ENCODE peak calls at places on chromosomes 7 and 10, in five cellular contexts. Q is sigmoid colon, J is fibroblast of pulmonary artery, W is right atrium auricular region, X is pancreas. Z is an unnamed sample.

GRCh38 chr10:59098387-59098786 is 78.1 kb upstream of the PHYHIPL start:
- DNase-seq in W (no peak), X (no peak), Q (peak), J (peak), Z (peak)

GRCh38 chr7:80781561-80781979 is 137.3 kb downstream of the SEMA3C start:
- DNase-seq in Q (peak), X (no peak), W (no peak), J (peak), Z (peak)

GRCh38 chr10:122494833-122495232 is 33.5 kb downstream of the HTRA1 start:
- DNase-seq in Q (no peak), J (peak), X (no peak), W (peak), Z (peak)

GRCh38 chr10:97163646-97164535 is 21.9 kb downstream of the SLIT1 start:
- DNase-seq in W (no peak), Q (no peak), J (no peak), X (no peak), Z (no peak)

GRCh38 chr7:91164948-91165845 is 99.0 kb upstream of the FZD1 start:
- DNase-seq in Q (no peak), W (no peak), J (peak), X (no peak), Z (peak)

GRCh38 chr10:22294694-22295093 is 21.5 kb upstream of the COMMD3 start:
- DNase-seq in J (no peak), Q (no peak), X (no peak), W (no peak), Z (no peak)

GRCh38 chr7:151491859-151492258 is 27.8 kb downstream of the RHEB start:
- DNase-seq in X (no peak), W (no peak), Q (no peak), J (peak), Z (peak)

GRCh38 chr7:52634996-52635395 is 400.4 kb upstream of the POM121L12 start:
- DNase-seq in W (no peak), Q (no peak), J (no peak), X (no peak), Z (no peak)

GRCh38 chr10:78955206-78955605 is 113.6 kb upstream of the ZMIZ1 start:
- DNase-seq in W (no peak), J (no peak), Q (no peak), X (no peak), Z (no peak)

GRCh38 chr7:17043012-17043877 is 161.5 kb upstream of the AGR3 start:
- DNase-seq in J (peak), X (no peak), W (no peak), Q (no peak), Z (peak)

GRCh38 chr7:82697897-82698296 is 254.3 kb upstream of the CACNA2D1 start:
- DNase-seq in X (no peak), Q (no peak), W (no peak), J (peak), Z (peak)

GRCh38 chr7:97293031-97293430 is 175.5 kb downstream of the SDHAF3 start:
- DNase-seq in Q (no peak), X (no peak), J (no peak), W (no peak), Z (no peak)

GRCh38 chr10:28111712-28112111 is 112.8 kb upstream of the ODAD2 start:
- DNase-seq in J (peak), Q (no peak), X (no peak), W (no peak), Z (peak)

GRCh38 chr10:31318382-31318853 is 598 bp upstream of the ZEB1 start:
- DNase-seq in X (peak), J (peak), W (peak), Q (peak), Z (peak)

GRCh38 chr10:75497997-75498797 is 66.8 kb downstream of the LRMDA start:
- DNase-seq in W (no peak), Q (peak), J (peak), X (no peak), Z (peak)

GRCh38 chr10:109780997-109781396 is 142.3 kb downstream of the XPNPEP1 start:
- DNase-seq in X (no peak), J (no peak), W (no peak), Q (no peak), Z (no peak)

GRCh38 chr10:47349516-47349915 is 1.4 kb downstream of the RBP3 start:
- DNase-seq in W (no peak), X (no peak), J (no peak), Q (no peak), Z (no peak)

GRCh38 chr7:5773661-5774086 is 7.8 kb downstream of the RNF216 start:
- DNase-seq in W (peak), Q (peak), X (no peak), J (peak), Z (peak)

GRCh38 chr7:132022188-132022587 is 465.8 kb upstream of the PODXL start:
- DNase-seq in J (no peak), X (no peak), Q (no peak), W (no peak), Z (no peak)

GRCh38 chr10:99329891-99330674 is 927 bp downstream of the CNNM1 start:
- DNase-seq in W (no peak), J (peak), X (peak), Q (peak), Z (peak)

GRCh38 chr10:34522542-34522941 is 292.6 kb downstream of the PARD3 start:
- DNase-seq in J (peak), X (no peak), W (no peak), Q (no peak), Z (no peak)

GRCh38 chr7:1943326-1943725 is 273.2 kb downstream of the ELFN1 start:
- DNase-seq in X (no peak), W (no peak), J (no peak), Q (no peak), Z (no peak)

GRCh38 chr10:68469838-68470237 is 1.9 kb downstream of the DNA2 start:
- DNase-seq in W (no peak), J (no peak), X (no peak), Q (no peak), Z (no peak)
- H3K4me3 ChIP-seq in W (no peak), J (no peak), X (no peak), Q (no peak), Z (no peak)

DNA sequence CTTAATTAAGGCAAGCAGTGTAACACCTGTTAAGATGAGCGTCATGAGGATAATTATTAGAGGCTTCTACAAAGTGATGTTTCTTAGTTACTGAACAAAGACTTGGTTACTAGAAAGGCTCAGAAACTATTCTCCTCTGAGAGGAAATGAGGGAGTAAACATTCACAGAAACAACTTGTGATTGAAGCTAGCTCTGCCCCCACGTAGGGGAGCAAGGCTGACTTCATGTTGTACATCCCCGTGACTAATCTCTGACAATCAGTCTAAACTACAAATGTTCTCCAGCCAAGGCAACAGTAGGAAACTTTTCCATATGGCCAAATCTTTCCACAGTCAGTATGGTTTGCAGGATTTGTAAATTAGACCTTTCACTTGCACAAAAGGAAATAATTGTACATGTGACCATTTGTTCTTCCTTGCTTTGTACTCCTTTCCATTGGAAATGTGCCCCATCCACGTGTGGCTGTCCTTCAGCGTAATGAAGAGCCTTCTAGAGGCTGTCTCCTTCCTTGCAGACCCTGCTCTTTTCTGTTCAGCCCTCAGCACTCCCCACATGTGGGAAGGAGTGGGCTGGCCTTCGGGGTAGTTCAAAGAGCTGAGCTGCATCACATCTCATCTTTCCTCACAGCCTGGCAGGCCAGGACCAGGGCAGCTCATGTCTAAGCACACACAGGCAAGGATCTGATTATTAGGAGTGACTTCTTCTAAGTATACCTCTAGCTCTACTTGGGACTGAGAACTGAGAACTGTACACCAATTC is 93.5 kb downstream of the PCGF5 start:
- DNase-seq in W (no peak), X (no peak), Q (no peak), J (peak), Z (peak)
- H3K4me3 ChIP-seq in W (no peak), X (no peak), Q (no peak), J (no peak), Z (no peak)

DNA sequence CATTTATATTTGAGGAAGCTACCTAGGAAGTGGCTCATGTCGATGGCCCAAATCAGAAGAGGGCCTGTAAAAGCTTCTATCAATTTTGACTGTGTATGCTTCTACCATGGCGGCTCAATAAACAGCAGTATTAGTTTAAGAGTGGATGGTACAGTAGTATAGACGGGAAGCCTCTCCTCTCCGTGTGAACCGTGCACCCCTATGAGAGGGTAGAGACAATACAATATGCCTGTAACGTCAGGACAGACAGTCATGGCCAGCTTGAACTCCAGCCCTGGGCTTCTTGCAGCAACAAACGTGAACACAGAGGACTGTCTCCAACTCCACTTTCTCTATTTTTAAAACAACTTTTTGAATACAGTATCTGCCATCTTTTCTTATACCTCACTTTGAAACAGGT is 7.7 kb downstream of the IKZF1 start:
- DNase-seq in X (no peak), J (no peak), W (no peak), Q (no peak), Z (no peak)
- H3K4me3 ChIP-seq in X (no peak), J (no peak), W (no peak), Q (no peak), Z (no peak)

GRCh38 chr7:45086348-45087065 is 2.3 kb downstream of the NACAD start:
- DNase-seq in X (no peak), W (no peak), Q (peak), J (no peak), Z (no peak)

GRCh38 chr7:45085619-45086200 is 3.1 kb downstream of the NACAD start:
- DNase-seq in J (no peak), Q (no peak), W (no peak), X (no peak), Z (no peak)

GRCh38 chr7:45088146-45088701 is 545 bp downstream of the NACAD start:
- DNase-seq in X (no peak), Q (peak), W (no peak), J (no peak), Z (no peak)

GRCh38 chr7:45088821-45089313 is at the start of gene NACAD:
- DNase-seq in X (no peak), J (no peak), Q (peak), W (no peak), Z (no peak)

DNA sequence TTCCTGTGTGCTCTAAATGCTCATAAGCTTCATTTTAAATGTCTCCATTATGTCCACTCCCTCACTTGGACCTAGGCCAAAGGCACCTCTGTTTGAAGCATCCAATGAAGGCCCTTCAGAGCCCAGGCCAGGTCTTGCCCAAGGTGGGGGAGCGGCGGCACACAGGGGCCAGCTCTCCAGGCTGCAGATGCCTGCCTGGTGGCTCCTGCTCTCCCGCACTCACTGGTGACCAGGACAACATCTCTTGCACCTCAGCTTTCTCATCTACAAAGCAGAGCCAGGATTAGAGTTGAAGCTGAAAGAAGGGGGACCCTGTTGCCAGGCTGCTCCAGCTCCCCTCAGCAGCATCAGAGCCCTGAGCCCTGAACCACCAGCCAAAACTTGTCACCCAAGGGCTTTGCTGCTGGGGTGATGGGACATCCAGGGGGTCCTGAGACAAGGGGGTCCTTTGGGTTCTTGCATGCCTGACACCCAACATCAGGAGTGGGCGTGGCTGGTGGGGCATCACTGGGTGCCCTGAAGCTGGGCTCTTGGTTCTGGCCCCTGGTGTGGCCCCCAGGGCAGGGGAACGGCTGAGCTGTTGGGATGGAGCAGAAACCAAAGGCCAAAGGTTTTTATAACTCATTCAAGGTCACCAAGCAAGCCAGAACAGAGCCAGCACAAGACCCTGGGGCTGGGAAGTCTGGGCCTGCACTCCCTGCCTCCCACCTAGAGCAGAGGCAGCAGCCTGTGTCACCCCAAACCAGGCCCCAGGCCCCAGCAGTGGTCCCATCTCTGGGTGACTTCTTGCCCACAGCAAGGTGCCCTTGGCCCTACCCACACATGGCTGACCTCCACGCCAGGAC is 1.2 kb downstream of the NACAD start:
- DNase-seq in X (no peak), W (no peak), Q (no peak), J (no peak), Z (no peak)
- H3K4me3 ChIP-seq in X (no peak), W (peak), Q (no peak), J (no peak), Z (no peak)

GRCh38 chr10:86953747-86954680 is 3.4 kb downstream of the MMRN2 start:
- DNase-seq in J (peak), X (no peak), W (no peak), Q (peak), Z (peak)

GRCh38 chr10:86955501-86956194 is 1.8 kb downstream of the MMRN2 start:
- DNase-seq in W (no peak), X (no peak), Q (no peak), J (no peak), Z (no peak)

GRCh38 chr10:86956195-86956840 is 1.1 kb downstream of the MMRN2 start:
- DNase-seq in Q (peak), W (no peak), X (no peak), J (no peak), Z (no peak)

GRCh38 chr10:86956841-86957448 is 470 bp downstream of the MMRN2 start:
- DNase-seq in J (no peak), W (no peak), Q (no peak), X (no peak), Z (no peak)

GRCh38 chr10:86954681-86955500 is 2.5 kb downstream of the MMRN2 start:
- DNase-seq in X (no peak), J (no peak), Q (peak), W (no peak), Z (no peak)
- H3K4me3 ChIP-seq in X (no peak), J (no peak), Q (peak), W (peak), Z (no peak)

GRCh38 chr10:11823989-11824346 is 812 bp downstream of the PROSER2 start:
- DNase-seq in W (no peak), Q (no peak), X (no peak), J (peak), Z (no peak)
- H3K4me3 ChIP-seq in W (peak), Q (peak), X (peak), J (peak), Z (peak)

GRCh38 chr7:21616796-21617436 is 74.1 kb downstream of the DNAH11 start:
- DNase-seq in Q (no peak), J (peak), W (no peak), X (no peak), Z (peak)
- H3K4me3 ChIP-seq in Q (no peak), J (no peak), W (no peak), X (no peak), Z (no peak)

GRCh38 chr7:44958645-44959344 is 20.0 kb downstream of the MYO1G start:
- DNase-seq in X (no peak), Q (no peak), W (no peak), J (no peak), Z (no peak)
- H3K4me3 ChIP-seq in X (no peak), Q (no peak), W (no peak), J (no peak), Z (no peak)

Z was measured in foreskin fibroblast.